ENCODE peak calls at places on chromosomes 13 and 19, in four cellular contexts. K is tibial nerve, X is HCT116, F is OCI-LY7. I is an unnamed sample.

GRCh38 chr13:35826626-35827254 is 304.4 kb downstream of the DCLK1 start:
- DNase-seq in K (no peak), X (peak), F (peak), I (no peak)

GRCh38 chr13:72521965-72522661 is 205.3 kb downstream of the MZT1 start:
- DNase-seq in K (no peak), X (no peak), F (no peak), I (no peak)

GRCh38 chr13:30125422-30126073 is 181.8 kb downstream of the KATNAL1 start:
- DNase-seq in K (peak), X (no peak), F (no peak), I (no peak)

GRCh38 chr13:22596157-22596863 is 584.5 kb upstream of the SGCG start:
- DNase-seq in K (no peak), X (no peak), F (no peak), I (no peak)

GRCh38 chr19:38496116-38496515 is 62.6 kb downstream of the RYR1 start:
- DNase-seq in K (no peak), X (no peak), F (no peak), I (no peak)

GRCh38 chr19:2887391-2887914 is 13.3 kb upstream of the ZNF57 start:
- DNase-seq in K (peak), X (peak), F (peak), I (peak)

GRCh38 chr13:97855570-97855970 is 97.9 kb upstream of the IPO5 start:
- DNase-seq in K (peak), X (peak), F (peak), I (peak)

GRCh38 chr19:49132974-49133609 is 13.7 kb downstream of the PPFIA3 start:
- DNase-seq in K (no peak), X (no peak), F (no peak), I (no peak)

GRCh38 chr19:53772943-53773342 is 51.2 kb downstream of the NLRP12 start:
- DNase-seq in K (peak), X (peak), F (peak), I (peak)

GRCh38 chr19:28596561-28597071 is 616.3 kb downstream of the UQCRFS1 start:
- DNase-seq in K (no peak), X (no peak), F (no peak), I (no peak)

GRCh38 chr19:7705387-7706187 is 3.7 kb upstream of the FCER2 start:
- DNase-seq in K (peak), X (no peak), F (peak), I (peak)
- TF ChIP-seq CTCF in K (no peak), X (no peak), F (no peak), I (no peak)

GRCh38 chr13:83340170-83340569 is 542.1 kb downstream of the SLITRK1 start:
- DNase-seq in K (no peak), X (no peak), F (no peak), I (no peak)
- TF ChIP-seq CTCF in K (no peak), X (no peak), F (no peak), I (no peak)

GRCh38 chr19:18254546-18255500 is 19.4 kb downstream of the IQCN start:
- DNase-seq in K (no peak), X (no peak), F (peak), I (no peak)
- TF ChIP-seq CTCF in K (no peak), X (peak), F (peak), I (peak)

DNA sequence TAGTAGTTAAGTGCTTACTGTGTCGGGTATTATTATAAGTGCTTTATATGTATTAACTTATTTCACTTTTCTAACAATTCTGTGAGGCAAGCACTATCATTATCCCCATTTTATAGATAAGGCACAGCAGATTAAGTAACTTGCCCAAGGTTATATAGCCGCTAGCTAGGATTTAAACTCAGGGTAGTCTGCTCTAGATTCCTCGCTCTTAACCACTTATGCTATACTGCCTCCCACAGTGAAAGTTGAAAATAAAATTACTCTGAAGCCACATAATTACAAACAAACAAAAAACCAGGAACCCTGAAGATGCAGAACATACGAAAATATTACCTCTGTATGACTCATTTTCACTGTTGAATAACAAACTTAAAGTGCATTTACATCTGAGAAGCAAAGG is 3.9 kb downstream of the TEX30 start:
- DNase-seq in K (no peak), X (no peak), F (no peak), I (no peak)
- TF ChIP-seq CTCF in K (no peak), X (no peak), F (no peak), I (no peak)

GRCh38 chr13:38635030-38635429 is 51.8 kb upstream of the FREM2 start:
- DNase-seq in K (no peak), X (no peak), F (no peak), I (no peak)
- TF ChIP-seq CTCF in K (no peak), X (no peak), F (no peak), I (no peak)

GRCh38 chr13:78317030-78317429 is 286.3 kb downstream of the POU4F1 start:
- DNase-seq in K (no peak), X (no peak), F (no peak), I (no peak)
- TF ChIP-seq CTCF in K (peak), X (no peak), F (no peak), I (peak)

GRCh38 chr19:6312018-6312417 is 21.4 kb downstream of the ACER1 start:
- DNase-seq in K (no peak), X (no peak), F (no peak), I (no peak)
- TF ChIP-seq CTCF in K (no peak), X (peak), F (no peak), I (no peak)

DNA sequence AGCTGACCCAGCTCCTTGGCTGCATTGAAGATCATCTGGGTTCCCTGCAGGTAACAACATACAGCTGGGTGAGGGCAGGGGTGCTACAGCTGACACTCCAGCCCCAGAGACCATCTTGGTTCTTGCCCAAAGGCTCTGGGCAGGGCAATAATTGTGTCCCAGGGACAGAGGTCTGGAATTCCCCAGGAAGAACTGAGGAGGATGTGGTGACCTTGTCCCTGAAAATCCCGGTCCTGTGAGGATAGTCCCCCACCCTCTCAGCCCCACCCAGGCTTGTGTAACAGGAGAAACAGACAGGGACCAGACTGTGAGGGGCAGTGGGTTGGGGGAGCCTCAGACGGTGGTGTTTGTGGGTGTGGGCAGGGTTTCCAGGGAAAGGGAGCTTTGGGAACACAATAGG is 63.5 kb downstream of the COLGALT1 start:
- DNase-seq in K (no peak), X (no peak), F (no peak), I (no peak)
- TF ChIP-seq CTCF in K (no peak), X (no peak), F (no peak), I (no peak)

I was measured in GM13976.